ENCODE peak calls at places on chromosomes 12 and 14, in ten cellular contexts. One of them, this sample, is unnamed.

GRCh38 chr14:92040431-92041040 is 677 bp upstream of the TRIP11 start:
- DNase-seq in GM12865: peak; percentile 52
- DNase-seq in AML-193: peak; percentile 53
- DNase-seq in NCI-H2029: no peak
- DNase-seq in lung microvascular endothelial cell: peak; percentile 20
- DNase-seq in stimulated activated CD8-positive, alpha-beta memory T cell treated with anti-CD3 and anti-CD28 coated beads, Interleukin-4, amount 100 ng/mL, for 1 hour: no peak
- DNase-seq in ovary: no peak
- DNase-seq in stimulated activated CD4-positive, alpha-beta T cell treated with anti-CD3 and anti-CD28 coated beads, Interleukin-1b, Interleukin-23, amount 100 ng/mL, for 1 hour: no peak
- DNase-seq in germinal center: peak; percentile 31
- DNase-seq in fibroblast of the aortic adventitia: peak; percentile 37
- DNase-seq in this sample: peak; percentile 32

GRCh38 chr12:27667540-27667939 is 28.7 kb upstream of the REP15 start:
- DNase-seq in GM12865: no peak
- DNase-seq in ovary: no peak
- DNase-seq in NCI-H2029: no peak
- DNase-seq in stimulated activated CD4-positive, alpha-beta T cell treated with anti-CD3 and anti-CD28 coated beads, Interleukin-1b, Interleukin-23, amount 100 ng/mL, for 1 hour: no peak
- DNase-seq in lung microvascular endothelial cell: peak; percentile 40
- DNase-seq in germinal center: no peak
- DNase-seq in stimulated activated CD8-positive, alpha-beta memory T cell treated with anti-CD3 and anti-CD28 coated beads, Interleukin-4, amount 100 ng/mL, for 1 hour: no peak
- DNase-seq in fibroblast of the aortic adventitia: peak; percentile 86
- DNase-seq in AML-193: no peak
- DNase-seq in this sample: no peak

GRCh38 chr12:28767836-28768348 is 381.2 kb upstream of the FAR2 start:
- DNase-seq in AML-193: no peak
- DNase-seq in stimulated activated CD8-positive, alpha-beta memory T cell treated with anti-CD3 and anti-CD28 coated beads, Interleukin-4, amount 100 ng/mL, for 1 hour: no peak
- DNase-seq in GM12865: no peak
- DNase-seq in NCI-H2029: no peak
- DNase-seq in ovary: no peak
- DNase-seq in germinal center: no peak
- DNase-seq in fibroblast of the aortic adventitia: peak; percentile 41
- DNase-seq in stimulated activated CD4-positive, alpha-beta T cell treated with anti-CD3 and anti-CD28 coated beads, Interleukin-1b, Interleukin-23, amount 100 ng/mL, for 1 hour: no peak
- DNase-seq in lung microvascular endothelial cell: peak; percentile 75
- DNase-seq in this sample: no peak

GRCh38 chr12:25960926-25961325 is 2.4 kb downstream of the RASSF8 start:
- DNase-seq in NCI-H2029: no peak
- DNase-seq in GM12865: no peak
- DNase-seq in AML-193: no peak
- DNase-seq in germinal center: no peak
- DNase-seq in lung microvascular endothelial cell: no peak
- DNase-seq in stimulated activated CD8-positive, alpha-beta memory T cell treated with anti-CD3 and anti-CD28 coated beads, Interleukin-4, amount 100 ng/mL, for 1 hour: no peak
- DNase-seq in stimulated activated CD4-positive, alpha-beta T cell treated with anti-CD3 and anti-CD28 coated beads, Interleukin-1b, Interleukin-23, amount 100 ng/mL, for 1 hour: no peak
- DNase-seq in ovary: no peak
- DNase-seq in fibroblast of the aortic adventitia: peak; percentile 42
- DNase-seq in this sample: no peak

GRCh38 chr12:29039013-29039412 is 110.1 kb upstream of the FAR2 start:
- DNase-seq in stimulated activated CD4-positive, alpha-beta T cell treated with anti-CD3 and anti-CD28 coated beads, Interleukin-1b, Interleukin-23, amount 100 ng/mL, for 1 hour: no peak
- DNase-seq in ovary: no peak
- DNase-seq in lung microvascular endothelial cell: no peak
- DNase-seq in GM12865: no peak
- DNase-seq in stimulated activated CD8-positive, alpha-beta memory T cell treated with anti-CD3 and anti-CD28 coated beads, Interleukin-4, amount 100 ng/mL, for 1 hour: no peak
- DNase-seq in fibroblast of the aortic adventitia: peak; percentile 89
- DNase-seq in germinal center: no peak
- DNase-seq in NCI-H2029: no peak
- DNase-seq in AML-193: no peak
- DNase-seq in this sample: no peak

GRCh38 chr12:19630536-19630935 is 191.2 kb downstream of the AEBP2 start:
- DNase-seq in germinal center: no peak
- DNase-seq in stimulated activated CD4-positive, alpha-beta T cell treated with anti-CD3 and anti-CD28 coated beads, Interleukin-1b, Interleukin-23, amount 100 ng/mL, for 1 hour: no peak
- DNase-seq in GM12865: no peak
- DNase-seq in stimulated activated CD8-positive, alpha-beta memory T cell treated with anti-CD3 and anti-CD28 coated beads, Interleukin-4, amount 100 ng/mL, for 1 hour: no peak
- DNase-seq in fibroblast of the aortic adventitia: no peak
- DNase-seq in ovary: no peak
- DNase-seq in AML-193: no peak
- DNase-seq in lung microvascular endothelial cell: no peak
- DNase-seq in NCI-H2029: no peak
- DNase-seq in this sample: no peak

GRCh38 chr14:105470812-105471771 is 3.5 kb upstream of the CRIP2 start:
- DNase-seq in germinal center: no peak
- DNase-seq in NCI-H2029: no peak
- DNase-seq in fibroblast of the aortic adventitia: no peak
- DNase-seq in lung microvascular endothelial cell: no peak
- DNase-seq in ovary: peak; percentile 46
- DNase-seq in GM12865: no peak
- DNase-seq in stimulated activated CD4-positive, alpha-beta T cell treated with anti-CD3 and anti-CD28 coated beads, Interleukin-1b, Interleukin-23, amount 100 ng/mL, for 1 hour: no peak
- DNase-seq in AML-193: no peak
- DNase-seq in stimulated activated CD8-positive, alpha-beta memory T cell treated with anti-CD3 and anti-CD28 coated beads, Interleukin-4, amount 100 ng/mL, for 1 hour: no peak
- DNase-seq in this sample: no peak

GRCh38 chr12:31037921-31038320 is 35.7 kb upstream of the DDX11 start:
- DNase-seq in lung microvascular endothelial cell: no peak
- DNase-seq in fibroblast of the aortic adventitia: no peak
- DNase-seq in GM12865: no peak
- DNase-seq in ovary: no peak
- DNase-seq in stimulated activated CD4-positive, alpha-beta T cell treated with anti-CD3 and anti-CD28 coated beads, Interleukin-1b, Interleukin-23, amount 100 ng/mL, for 1 hour: no peak
- DNase-seq in NCI-H2029: no peak
- DNase-seq in AML-193: no peak
- DNase-seq in germinal center: no peak
- DNase-seq in stimulated activated CD8-positive, alpha-beta memory T cell treated with anti-CD3 and anti-CD28 coated beads, Interleukin-4, amount 100 ng/mL, for 1 hour: no peak
- DNase-seq in this sample: no peak

GRCh38 chr12:131950182-131950913 is 606 bp downstream of the EP400 start:
- DNase-seq in ovary: peak; percentile 58
- DNase-seq in NCI-H2029: no peak
- DNase-seq in stimulated activated CD8-positive, alpha-beta memory T cell treated with anti-CD3 and anti-CD28 coated beads, Interleukin-4, amount 100 ng/mL, for 1 hour: no peak
- DNase-seq in stimulated activated CD4-positive, alpha-beta T cell treated with anti-CD3 and anti-CD28 coated beads, Interleukin-1b, Interleukin-23, amount 100 ng/mL, for 1 hour: no peak
- DNase-seq in AML-193: no peak
- DNase-seq in GM12865: peak; percentile 52
- DNase-seq in fibroblast of the aortic adventitia: no peak
- DNase-seq in germinal center: peak; percentile 47
- DNase-seq in lung microvascular endothelial cell: peak; percentile 38
- DNase-seq in this sample: peak; percentile 45

GRCh38 chr12:46556820-46557524 is 184.4 kb upstream of the SLC38A2 start:
- DNase-seq in AML-193: no peak
- DNase-seq in lung microvascular endothelial cell: peak; percentile 70
- DNase-seq in GM12865: no peak
- DNase-seq in germinal center: no peak
- DNase-seq in stimulated activated CD8-positive, alpha-beta memory T cell treated with anti-CD3 and anti-CD28 coated beads, Interleukin-4, amount 100 ng/mL, for 1 hour: no peak
- DNase-seq in fibroblast of the aortic adventitia: peak; percentile 87
- DNase-seq in ovary: no peak
- DNase-seq in NCI-H2029: no peak
- DNase-seq in stimulated activated CD4-positive, alpha-beta T cell treated with anti-CD3 and anti-CD28 coated beads, Interleukin-1b, Interleukin-23, amount 100 ng/mL, for 1 hour: no peak
- DNase-seq in this sample: no peak

GRCh38 chr12:2618291-2618995 is 176.3 kb upstream of the FKBP4 start:
- DNase-seq in stimulated activated CD4-positive, alpha-beta T cell treated with anti-CD3 and anti-CD28 coated beads, Interleukin-1b, Interleukin-23, amount 100 ng/mL, for 1 hour: no peak
- DNase-seq in stimulated activated CD8-positive, alpha-beta memory T cell treated with anti-CD3 and anti-CD28 coated beads, Interleukin-4, amount 100 ng/mL, for 1 hour: no peak
- DNase-seq in germinal center: no peak
- DNase-seq in NCI-H2029: no peak
- DNase-seq in ovary: no peak
- DNase-seq in lung microvascular endothelial cell: no peak
- DNase-seq in AML-193: no peak
- DNase-seq in GM12865: no peak
- DNase-seq in fibroblast of the aortic adventitia: no peak
- DNase-seq in this sample: no peak

GRCh38 chr12:3336606-3337311 is 154.2 kb upstream of the PRMT8 start:
- DNase-seq in fibroblast of the aortic adventitia: peak; percentile 8
- DNase-seq in ovary: no peak
- DNase-seq in lung microvascular endothelial cell: peak; percentile 20
- DNase-seq in stimulated activated CD8-positive, alpha-beta memory T cell treated with anti-CD3 and anti-CD28 coated beads, Interleukin-4, amount 100 ng/mL, for 1 hour: no peak
- DNase-seq in AML-193: no peak
- DNase-seq in NCI-H2029: no peak
- DNase-seq in stimulated activated CD4-positive, alpha-beta T cell treated with anti-CD3 and anti-CD28 coated beads, Interleukin-1b, Interleukin-23, amount 100 ng/mL, for 1 hour: no peak
- DNase-seq in germinal center: no peak
- DNase-seq in GM12865: no peak
- DNase-seq in this sample: no peak

GRCh38 chr12:46661161-46661845 is 164.5 kb downstream of the SLC38A4 start:
- DNase-seq in ovary: no peak
- DNase-seq in lung microvascular endothelial cell: peak; percentile 96
- DNase-seq in stimulated activated CD4-positive, alpha-beta T cell treated with anti-CD3 and anti-CD28 coated beads, Interleukin-1b, Interleukin-23, amount 100 ng/mL, for 1 hour: no peak
- DNase-seq in stimulated activated CD8-positive, alpha-beta memory T cell treated with anti-CD3 and anti-CD28 coated beads, Interleukin-4, amount 100 ng/mL, for 1 hour: no peak
- DNase-seq in germinal center: peak; percentile 13
- DNase-seq in GM12865: peak; percentile 79
- DNase-seq in AML-193: peak; percentile 77
- DNase-seq in NCI-H2029: peak; percentile 19
- DNase-seq in fibroblast of the aortic adventitia: peak; percentile 95
- DNase-seq in this sample: peak; percentile 40

GRCh38 chr12:13368971-13369370 is 172.4 kb downstream of the EMP1 start:
- DNase-seq in fibroblast of the aortic adventitia: no peak
- DNase-seq in lung microvascular endothelial cell: no peak
- DNase-seq in germinal center: no peak
- DNase-seq in stimulated activated CD8-positive, alpha-beta memory T cell treated with anti-CD3 and anti-CD28 coated beads, Interleukin-4, amount 100 ng/mL, for 1 hour: no peak
- DNase-seq in NCI-H2029: no peak
- DNase-seq in ovary: no peak
- DNase-seq in stimulated activated CD4-positive, alpha-beta T cell treated with anti-CD3 and anti-CD28 coated beads, Interleukin-1b, Interleukin-23, amount 100 ng/mL, for 1 hour: no peak
- DNase-seq in AML-193: no peak
- DNase-seq in GM12865: no peak
- DNase-seq in this sample: no peak

GRCh38 chr12:54385251-54385914 is 850 bp upstream of the ZNF385A start:
- DNase-seq in ovary: no peak
- DNase-seq in fibroblast of the aortic adventitia: no peak
- DNase-seq in NCI-H2029: no peak
- DNase-seq in stimulated activated CD8-positive, alpha-beta memory T cell treated with anti-CD3 and anti-CD28 coated beads, Interleukin-4, amount 100 ng/mL, for 1 hour: no peak
- DNase-seq in stimulated activated CD4-positive, alpha-beta T cell treated with anti-CD3 and anti-CD28 coated beads, Interleukin-1b, Interleukin-23, amount 100 ng/mL, for 1 hour: no peak
- DNase-seq in germinal center: peak; percentile 51
- DNase-seq in GM12865: peak; percentile 47
- DNase-seq in AML-193: no peak
- DNase-seq in lung microvascular endothelial cell: no peak
- DNase-seq in this sample: peak; percentile 75

GRCh38 chr12:12975322-12976077 is 23.5 kb upstream of the GPRC5D start:
- DNase-seq in stimulated activated CD4-positive, alpha-beta T cell treated with anti-CD3 and anti-CD28 coated beads, Interleukin-1b, Interleukin-23, amount 100 ng/mL, for 1 hour: no peak
- DNase-seq in NCI-H2029: no peak
- DNase-seq in lung microvascular endothelial cell: peak; percentile 72
- DNase-seq in GM12865: peak; percentile 56
- DNase-seq in AML-193: peak; percentile 44
- DNase-seq in ovary: no peak
- DNase-seq in fibroblast of the aortic adventitia: peak; percentile 65
- DNase-seq in stimulated activated CD8-positive, alpha-beta memory T cell treated with anti-CD3 and anti-CD28 coated beads, Interleukin-4, amount 100 ng/mL, for 1 hour: no peak
- DNase-seq in germinal center: no peak
- DNase-seq in this sample: peak; percentile 23

GRCh38 chr14:32657081-32657480 is 281.6 kb upstream of the NPAS3 start:
- DNase-seq in stimulated activated CD4-positive, alpha-beta T cell treated with anti-CD3 and anti-CD28 coated beads, Interleukin-1b, Interleukin-23, amount 100 ng/mL, for 1 hour: no peak
- DNase-seq in germinal center: no peak
- DNase-seq in lung microvascular endothelial cell: peak; percentile 2
- DNase-seq in stimulated activated CD8-positive, alpha-beta memory T cell treated with anti-CD3 and anti-CD28 coated beads, Interleukin-4, amount 100 ng/mL, for 1 hour: no peak
- DNase-seq in AML-193: peak; percentile 77
- DNase-seq in GM12865: peak; percentile 45
- DNase-seq in fibroblast of the aortic adventitia: peak; percentile 82
- DNase-seq in ovary: no peak
- DNase-seq in NCI-H2029: no peak
- DNase-seq in this sample: peak; percentile 3

GRCh38 chr14:38721822-38722431 is 381.1 kb downstream of the SEC23A start:
- DNase-seq in AML-193: peak; percentile 51
- DNase-seq in ovary: no peak
- DNase-seq in stimulated activated CD4-positive, alpha-beta T cell treated with anti-CD3 and anti-CD28 coated beads, Interleukin-1b, Interleukin-23, amount 100 ng/mL, for 1 hour: no peak
- DNase-seq in stimulated activated CD8-positive, alpha-beta memory T cell treated with anti-CD3 and anti-CD28 coated beads, Interleukin-4, amount 100 ng/mL, for 1 hour: no peak
- DNase-seq in GM12865: peak; percentile 43
- DNase-seq in NCI-H2029: peak; percentile 23
- DNase-seq in fibroblast of the aortic adventitia: peak; percentile 43
- DNase-seq in lung microvascular endothelial cell: peak; percentile 78
- DNase-seq in germinal center: peak; percentile 22
- DNase-seq in this sample: peak; percentile 38

GRCh38 chr14:68690106-68690960 is 102.5 kb downstream of the ZFP36L1 start:
- DNase-seq in stimulated activated CD4-positive, alpha-beta T cell treated with anti-CD3 and anti-CD28 coated beads, Interleukin-1b, Interleukin-23, amount 100 ng/mL, for 1 hour: no peak
- DNase-seq in fibroblast of the aortic adventitia: no peak
- DNase-seq in ovary: no peak
- DNase-seq in germinal center: no peak
- DNase-seq in NCI-H2029: no peak
- DNase-seq in AML-193: no peak
- DNase-seq in lung microvascular endothelial cell: no peak
- DNase-seq in stimulated activated CD8-positive, alpha-beta memory T cell treated with anti-CD3 and anti-CD28 coated beads, Interleukin-4, amount 100 ng/mL, for 1 hour: no peak
- DNase-seq in GM12865: no peak
- DNase-seq in this sample: no peak

GRCh38 chr14:24322672-24323071 is 11.4 kb downstream of the LTB4R start:
- DNase-seq in NCI-H2029: no peak
- DNase-seq in ovary: no peak
- DNase-seq in germinal center: no peak
- DNase-seq in AML-193: no peak
- DNase-seq in stimulated activated CD4-positive, alpha-beta T cell treated with anti-CD3 and anti-CD28 coated beads, Interleukin-1b, Interleukin-23, amount 100 ng/mL, for 1 hour: no peak
- DNase-seq in GM12865: no peak
- DNase-seq in fibroblast of the aortic adventitia: no peak
- DNase-seq in stimulated activated CD8-positive, alpha-beta memory T cell treated with anti-CD3 and anti-CD28 coated beads, Interleukin-4, amount 100 ng/mL, for 1 hour: no peak
- DNase-seq in lung microvascular endothelial cell: no peak
- DNase-seq in this sample: no peak

GRCh38 chr14:21030531-21030930 is 514 bp downstream of the TPPP2 start:
- DNase-seq in ovary: no peak
- DNase-seq in fibroblast of the aortic adventitia: no peak
- DNase-seq in lung microvascular endothelial cell: no peak
- DNase-seq in AML-193: no peak
- DNase-seq in NCI-H2029: no peak
- DNase-seq in GM12865: no peak
- DNase-seq in stimulated activated CD4-positive, alpha-beta T cell treated with anti-CD3 and anti-CD28 coated beads, Interleukin-1b, Interleukin-23, amount 100 ng/mL, for 1 hour: no peak
- DNase-seq in germinal center: no peak
- DNase-seq in stimulated activated CD8-positive, alpha-beta memory T cell treated with anti-CD3 and anti-CD28 coated beads, Interleukin-4, amount 100 ng/mL, for 1 hour: no peak
- DNase-seq in this sample: no peak

GRCh38 chr12:65123435-65124063 is 2.4 kb upstream of the WIF1 start:
- DNase-seq in NCI-H2029: peak; percentile 50
- DNase-seq in lung microvascular endothelial cell: peak; percentile 57
- DNase-seq in stimulated activated CD8-positive, alpha-beta memory T cell treated with anti-CD3 and anti-CD28 coated beads, Interleukin-4, amount 100 ng/mL, for 1 hour: no peak
- DNase-seq in ovary: no peak
- DNase-seq in stimulated activated CD4-positive, alpha-beta T cell treated with anti-CD3 and anti-CD28 coated beads, Interleukin-1b, Interleukin-23, amount 100 ng/mL, for 1 hour: no peak
- DNase-seq in germinal center: no peak
- DNase-seq in AML-193: peak; percentile 94
- DNase-seq in fibroblast of the aortic adventitia: peak; percentile 54
- DNase-seq in GM12865: peak; percentile 56
- DNase-seq in this sample: peak; percentile 10

GRCh38 chr12:54126696-54127537 is 61.9 kb downstream of the SMUG1 start:
- DNase-seq in NCI-H2029: no peak
- DNase-seq in AML-193: no peak
- DNase-seq in fibroblast of the aortic adventitia: peak; percentile 24
- DNase-seq in ovary: peak; percentile 87
- DNase-seq in stimulated activated CD4-positive, alpha-beta T cell treated with anti-CD3 and anti-CD28 coated beads, Interleukin-1b, Interleukin-23, amount 100 ng/mL, for 1 hour: no peak
- DNase-seq in lung microvascular endothelial cell: no peak
- DNase-seq in germinal center: peak; percentile 2
- DNase-seq in GM12865: no peak
- DNase-seq in stimulated activated CD8-positive, alpha-beta memory T cell treated with anti-CD3 and anti-CD28 coated beads, Interleukin-4, amount 100 ng/mL, for 1 hour: no peak
- DNase-seq in this sample: no peak

GRCh38 chr12:59194794-59195193 is 274.5 kb upstream of the LRIG3 start:
- DNase-seq in GM12865: no peak
- DNase-seq in germinal center: no peak
- DNase-seq in fibroblast of the aortic adventitia: no peak
- DNase-seq in lung microvascular endothelial cell: no peak
- DNase-seq in stimulated activated CD8-positive, alpha-beta memory T cell treated with anti-CD3 and anti-CD28 coated beads, Interleukin-4, amount 100 ng/mL, for 1 hour: no peak
- DNase-seq in stimulated activated CD4-positive, alpha-beta T cell treated with anti-CD3 and anti-CD28 coated beads, Interleukin-1b, Interleukin-23, amount 100 ng/mL, for 1 hour: no peak
- DNase-seq in AML-193: no peak
- DNase-seq in NCI-H2029: no peak
- DNase-seq in ovary: no peak
- DNase-seq in this sample: no peak

GRCh38 chr14:93737574-93737973 is 50.7 kb downstream of the PRIMA1 start:
- DNase-seq in germinal center: no peak
- DNase-seq in lung microvascular endothelial cell: no peak
- DNase-seq in GM12865: no peak
- DNase-seq in ovary: no peak
- DNase-seq in fibroblast of the aortic adventitia: no peak
- DNase-seq in stimulated activated CD4-positive, alpha-beta T cell treated with anti-CD3 and anti-CD28 coated beads, Interleukin-1b, Interleukin-23, amount 100 ng/mL, for 1 hour: no peak
- DNase-seq in stimulated activated CD8-positive, alpha-beta memory T cell treated with anti-CD3 and anti-CD28 coated beads, Interleukin-4, amount 100 ng/mL, for 1 hour: no peak
- DNase-seq in NCI-H2029: no peak
- DNase-seq in AML-193: no peak
- DNase-seq in this sample: no peak

GRCh38 chr12:42904683-42905418 is 315.3 kb upstream of the PRICKLE1 start:
- DNase-seq in NCI-H2029: no peak
- DNase-seq in germinal center: no peak
- DNase-seq in fibroblast of the aortic adventitia: no peak
- DNase-seq in GM12865: no peak
- DNase-seq in stimulated activated CD4-positive, alpha-beta T cell treated with anti-CD3 and anti-CD28 coated beads, Interleukin-1b, Interleukin-23, amount 100 ng/mL, for 1 hour: no peak
- DNase-seq in AML-193: no peak
- DNase-seq in stimulated activated CD8-positive, alpha-beta memory T cell treated with anti-CD3 and anti-CD28 coated beads, Interleukin-4, amount 100 ng/mL, for 1 hour: no peak
- DNase-seq in lung microvascular endothelial cell: no peak
- DNase-seq in ovary: no peak
- DNase-seq in this sample: no peak

GRCh38 chr14:67370830-67371229 is 10.7 kb downstream of the EIF2S1 start:
- DNase-seq in lung microvascular endothelial cell: peak; percentile 55
- DNase-seq in ovary: no peak
- DNase-seq in GM12865: no peak
- DNase-seq in AML-193: no peak
- DNase-seq in stimulated activated CD8-positive, alpha-beta memory T cell treated with anti-CD3 and anti-CD28 coated beads, Interleukin-4, amount 100 ng/mL, for 1 hour: no peak
- DNase-seq in stimulated activated CD4-positive, alpha-beta T cell treated with anti-CD3 and anti-CD28 coated beads, Interleukin-1b, Interleukin-23, amount 100 ng/mL, for 1 hour: no peak
- DNase-seq in germinal center: no peak
- DNase-seq in NCI-H2029: no peak
- DNase-seq in fibroblast of the aortic adventitia: no peak
- DNase-seq in this sample: no peak

GRCh38 chr12:18629445-18629844 is 108.4 kb downstream of the PLCZ1 start:
- DNase-seq in stimulated activated CD8-positive, alpha-beta memory T cell treated with anti-CD3 and anti-CD28 coated beads, Interleukin-4, amount 100 ng/mL, for 1 hour: no peak
- DNase-seq in stimulated activated CD4-positive, alpha-beta T cell treated with anti-CD3 and anti-CD28 coated beads, Interleukin-1b, Interleukin-23, amount 100 ng/mL, for 1 hour: no peak
- DNase-seq in ovary: no peak
- DNase-seq in germinal center: no peak
- DNase-seq in lung microvascular endothelial cell: no peak
- DNase-seq in fibroblast of the aortic adventitia: no peak
- DNase-seq in NCI-H2029: no peak
- DNase-seq in AML-193: no peak
- DNase-seq in GM12865: no peak
- DNase-seq in this sample: no peak